ENCODE peak calls at places on chromosome 3, in six cellular contexts. E is HL-60, F is fibroblast of pulmonary artery, H is lower leg skin, G is GM13976, V is MCF 10A. W is an unnamed sample.

GRCh38 chr3:122497425-122497824 is 17.3 kb downstream of the KPNA1 start:
- DNase-seq in E (peak), F (peak), H (no peak), G (peak), V (peak), W (peak)

GRCh38 chr3:21747376-21747775 is 3.6 kb downstream of the ZNF385D start:
- DNase-seq in E (no peak), F (no peak), H (no peak), G (no peak), V (no peak), W (no peak)

GRCh38 chr3:46558184-46559029 is 7.7 kb downstream of the LRRC2 start:
- DNase-seq in E (peak), F (peak), H (peak), G (peak), V (peak), W (no peak)

GRCh38 chr3:175002732-175003143 is 143.6 kb downstream of the NAALADL2 start:
- DNase-seq in E (no peak), F (peak), H (no peak), G (no peak), V (peak), W (peak)

GRCh38 chr3:111762535-111762934 is 96.5 kb upstream of the PHLDB2 start:
- DNase-seq in E (no peak), F (peak), H (no peak), G (no peak), V (no peak), W (peak)

GRCh38 chr3:96416549-96417255 is 397.7 kb upstream of the EPHA6 start:
- DNase-seq in E (no peak), F (no peak), H (no peak), G (no peak), V (no peak), W (no peak)

GRCh38 chr3:126158016-126158911 is 22.1 kb downstream of the ALDH1L1 start:
- DNase-seq in E (no peak), F (no peak), H (no peak), G (no peak), V (no peak), W (no peak)

GRCh38 chr3:44896449-44896848 is 22.0 kb downstream of the TGM4 start:
- DNase-seq in E (no peak), F (no peak), H (no peak), G (no peak), V (no peak), W (no peak)

GRCh38 chr3:169400874-169401273 is 262.6 kb downstream of the MECOM start:
- DNase-seq in E (no peak), F (no peak), H (no peak), G (no peak), V (no peak), W (no peak)

DNA sequence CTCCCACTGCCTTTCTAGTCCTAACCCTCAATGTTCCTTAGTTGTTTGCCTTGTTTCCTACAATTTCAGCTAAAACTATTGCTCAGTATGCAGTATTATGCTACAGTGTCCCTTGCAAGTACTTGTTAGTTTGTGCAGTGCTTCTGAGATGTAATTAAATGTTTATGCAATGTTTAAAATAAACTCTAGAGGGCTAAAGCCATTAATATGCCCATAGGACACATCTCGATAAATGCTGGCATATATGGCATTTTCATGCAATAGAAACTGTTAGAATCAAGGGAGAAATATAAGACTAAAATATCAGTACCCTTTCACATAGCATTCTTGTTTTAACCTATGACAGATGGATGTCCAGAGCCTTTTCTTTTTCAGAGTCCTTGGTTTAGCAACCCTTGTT is 59.8 kb upstream of the ACKR4 start:
- DNase-seq in E (no peak), F (no peak), H (no peak), G (no peak), V (no peak), W (no peak)
- TF ChIP-seq CTCF in E (no peak), F (no peak), H (no peak), G (no peak), V (peak), W (peak)

DNA sequence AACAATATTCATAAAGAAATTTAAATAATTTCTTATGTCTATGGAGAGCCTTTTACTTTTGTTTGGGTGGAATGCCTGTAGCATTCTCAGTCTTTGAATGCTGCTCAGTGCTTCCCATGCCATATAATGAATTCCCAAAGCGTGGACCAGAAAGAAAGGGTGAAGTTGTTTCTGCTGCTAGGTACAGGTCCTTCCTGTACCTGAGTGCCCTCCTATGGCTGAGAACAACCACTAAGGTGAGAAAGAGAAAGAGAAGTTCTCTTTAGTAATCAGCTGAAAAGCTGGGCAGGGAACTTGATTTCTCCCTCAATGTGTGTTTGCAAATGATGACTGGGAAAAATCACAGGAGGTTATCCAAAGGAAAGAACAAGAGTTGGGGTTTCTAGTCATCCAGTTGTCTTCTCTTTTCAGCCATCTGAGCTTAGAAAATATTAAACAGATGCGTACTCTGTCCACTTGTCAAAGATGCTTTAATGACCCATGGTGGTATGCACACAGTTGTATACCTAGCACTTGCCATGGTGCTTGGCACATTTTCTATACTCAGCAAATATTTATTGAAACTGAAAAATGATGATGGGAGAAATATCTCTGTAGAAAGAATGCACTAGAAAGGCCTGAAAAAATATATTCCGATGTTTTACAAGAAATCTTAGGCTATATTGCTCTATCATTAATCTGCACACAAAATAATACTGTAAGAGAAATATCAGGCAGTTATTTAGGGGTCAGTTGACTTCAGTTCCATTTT is 404.7 kb downstream of the TIGIT start:
- DNase-seq in E (no peak), F (no peak), H (no peak), G (no peak), V (no peak), W (no peak)
- TF ChIP-seq CTCF in E (no peak), F (no peak), H (no peak), G (no peak), V (no peak), W (no peak)

DNA sequence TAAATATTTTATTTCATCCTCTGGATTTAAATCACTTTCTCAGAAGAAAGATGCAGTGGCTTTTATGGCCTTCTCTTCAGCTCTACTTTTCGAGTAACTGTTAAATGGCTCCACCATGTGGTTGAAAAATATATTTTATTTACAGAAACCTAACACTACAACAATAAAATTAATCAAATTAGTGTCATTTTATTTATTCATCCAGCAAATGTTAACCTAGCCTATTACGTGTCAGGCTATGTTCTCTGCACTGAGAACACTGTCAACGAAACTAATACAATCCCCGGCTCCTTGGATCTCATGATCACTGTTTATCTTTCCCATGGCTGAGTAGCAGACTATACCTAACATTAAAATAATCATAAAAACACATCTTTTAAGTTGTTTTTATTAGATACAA is 148.0 kb upstream of the OSTN start:
- DNase-seq in E (no peak), F (peak), H (no peak), G (peak), V (peak), W (no peak)
- TF ChIP-seq CTCF in E (no peak), F (peak), H (no peak), G (no peak), V (peak), W (peak)

GRCh38 chr3:52232279-52233107 is 6.5 kb downstream of the TWF2 start:
- DNase-seq in E (no peak), F (no peak), H (no peak), G (no peak), V (no peak), W (no peak)
- TF ChIP-seq CTCF in E (no peak), F (no peak), H (no peak), G (no peak), V (peak), W (no peak)

DNA sequence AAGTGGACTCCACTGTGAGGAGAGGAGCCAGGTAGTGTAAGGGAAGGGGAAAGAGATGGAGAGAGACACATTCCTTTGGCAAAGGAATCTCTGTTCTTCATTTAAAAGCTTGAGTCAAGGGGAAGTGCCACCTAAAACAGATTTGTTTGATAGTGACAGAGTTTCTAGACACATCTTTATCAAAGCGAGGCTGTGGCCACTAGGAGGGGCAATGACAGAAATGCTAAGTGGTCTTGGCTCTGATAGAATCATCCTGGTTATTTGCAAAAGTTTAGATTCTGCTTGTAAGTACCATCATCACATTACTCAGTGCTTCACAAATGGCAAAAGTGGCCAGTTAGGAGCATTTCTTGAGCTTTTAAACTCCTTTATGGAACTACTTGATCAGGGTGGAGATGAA is 261.4 kb downstream of the CNTN3 start:
- DNase-seq in E (no peak), F (peak), H (no peak), G (no peak), V (no peak), W (no peak)
- TF ChIP-seq CTCF in E (no peak), F (no peak), H (no peak), G (no peak), V (no peak), W (peak)

DNA sequence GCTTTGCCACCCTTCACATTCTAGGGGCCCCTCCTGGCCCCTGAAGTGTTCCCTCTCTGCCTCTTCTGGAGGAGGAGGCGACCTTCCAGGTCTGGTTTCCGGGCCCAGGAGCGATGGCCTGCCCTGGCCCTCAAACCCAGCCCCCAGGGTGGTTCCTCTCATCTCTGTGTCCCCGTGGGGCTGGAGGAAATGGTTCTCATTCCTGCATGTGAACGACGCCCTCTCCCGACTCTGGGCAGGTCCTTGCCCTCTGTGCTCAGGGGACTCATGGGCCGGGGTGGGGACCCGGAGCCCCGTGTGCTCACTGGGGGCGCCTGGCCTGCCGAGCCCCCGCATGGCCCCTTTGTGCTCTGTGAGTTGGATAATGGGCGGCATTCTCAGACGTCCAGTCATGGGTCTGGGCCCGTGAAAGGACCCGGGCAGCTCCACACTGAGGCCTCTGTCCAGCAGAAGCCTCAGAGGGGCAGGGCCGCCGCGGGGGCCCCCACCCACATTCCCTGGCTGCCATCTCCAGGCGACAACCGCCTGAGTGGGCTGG is 5.4 kb upstream of the PLXND1 start:
- DNase-seq in E (no peak), F (no peak), H (peak), G (no peak), V (no peak), W (no peak)
- TF ChIP-seq CTCF in E (no peak), F (no peak), H (no peak), G (no peak), V (no peak), W (no peak)